ENCODE peak calls at places on chromosomes 13 and 19, in seven cellular contexts. K is brain microvascular endothelial cell, I is fibroblast of lung, X is ovary, N is GM12865, Q is bronchial epithelial cell, W is heart right ventricle. E is an unnamed sample.

GRCh38 chr13:98450495-98451167 is 126.3 kb downstream of the STK24 start:
- DNase-seq in I (no peak), W (peak; percentile 47), Q (no peak), K (no peak), N (no peak), X (no peak), E (no peak)

GRCh38 chr19:15640294-15640903 is at the start of gene CYP4F3:
- DNase-seq in I (no peak), X (peak; percentile 47), K (no peak), N (no peak), Q (peak; percentile 79), W (peak; percentile 43), E (no peak)

GRCh38 chr13:77448689-77449088 is 86.8 kb upstream of the SCEL start:
- DNase-seq in N (no peak), W (no peak), X (no peak), Q (no peak), I (no peak), K (no peak), E (no peak)

GRCh38 chr19:12733369-12733896 is 1.1 kb downstream of the TRIR start:
- DNase-seq in W (no peak), K (no peak), I (peak; percentile 45), N (peak; percentile 68), X (no peak), Q (peak; percentile 41), E (no peak)

GRCh38 chr19:38388310-38389100 is at the start of gene SPRED3:
- DNase-seq in I (peak; percentile 70), W (no peak), K (no peak), N (no peak), Q (no peak), X (peak; percentile 53), E (no peak)

GRCh38 chr13:39415403-39415802 is 187.6 kb downstream of the LHFPL6 start:
- DNase-seq in Q (peak; percentile 48), I (peak; percentile 62), N (peak; percentile 44), W (peak; percentile 69), X (peak; percentile 61), K (no peak), E (peak; percentile 12)

GRCh38 chr19:29104605-29105241 is 108.2 kb downstream of the UQCRFS1 start:
- DNase-seq in W (no peak), N (no peak), Q (no peak), K (no peak), I (no peak), X (peak; percentile 1), E (no peak)

GRCh38 chr13:49371943-49372636 is 71.8 kb downstream of the CAB39L start:
- DNase-seq in X (no peak), Q (no peak), I (no peak), N (peak; percentile 2), W (no peak), K (no peak), E (no peak)

GRCh38 chr19:4077800-4078683 is 11.3 kb upstream of the ZBTB7A start:
- DNase-seq in K (no peak), I (peak; percentile 33), X (peak; percentile 87), Q (no peak), N (peak; percentile 79), W (peak; percentile 88), E (no peak)

GRCh38 chr13:52882803-52883202 is 34.4 kb upstream of the PCDH8 start:
- DNase-seq in X (no peak), Q (no peak), N (no peak), K (no peak), I (no peak), W (no peak), E (no peak)

GRCh38 chr13:42028113-42028799 is 20.2 kb upstream of the DGKH start:
- DNase-seq in N (no peak), X (no peak), I (no peak), W (no peak), K (no peak), Q (no peak), E (no peak)

GRCh38 chr13:39867807-39868206 is 212.3 kb downstream of the COG6 start:
- DNase-seq in K (no peak), Q (no peak), I (no peak), W (no peak), N (no peak), X (no peak), E (no peak)

GRCh38 chr19:5145521-5146511 is 176.9 kb downstream of the KDM4B start:
- DNase-seq in K (no peak), N (no peak), W (no peak), X (no peak), I (no peak), Q (no peak), E (no peak)

GRCh38 chr19:17751103-17751911 is at the start of gene FCHO1:
- DNase-seq in W (peak; percentile 37), X (no peak), K (no peak), N (peak; percentile 96), Q (no peak), I (no peak), E (no peak)

GRCh38 chr13:102825921-102826706 is 19.7 kb upstream of the ERCC5 start:
- DNase-seq in I (peak; percentile 90), W (no peak), X (no peak), K (peak; percentile 59), Q (peak; percentile 96), N (no peak), E (peak; percentile 62)

GRCh38 chr13:106418556-106418955 is 116.9 kb downstream of the EFNB2 start:
- DNase-seq in I (peak; percentile 71), N (no peak), W (no peak), X (no peak), K (peak; percentile 25), Q (peak; percentile 45), E (peak; percentile 89)

GRCh38 chr19:38715540-38715939 is 28.7 kb downstream of the CAPN12 start:
- DNase-seq in N (no peak), W (peak; percentile 76), Q (no peak), X (no peak), K (no peak), I (no peak), E (no peak)

GRCh38 chr13:74444161-74444571 is 310.0 kb upstream of the KLF12 start:
- DNase-seq in Q (peak; percentile 92), W (no peak), I (no peak), N (no peak), X (no peak), K (no peak), E (no peak)

GRCh38 chr19:34731019-34731829 is 2.8 kb upstream of the ZNF181 start:
- DNase-seq in W (no peak), I (no peak), Q (no peak), K (no peak), N (no peak), X (peak; percentile 36), E (no peak)
- H3K4me3 ChIP-seq in W (no peak overlapping the region), I (no peak overlapping the region), Q (no peak overlapping the region), K (no peak overlapping the region), N (no peak overlapping the region), X (no peak overlapping the region), E (no peak overlapping the region)

DNA sequence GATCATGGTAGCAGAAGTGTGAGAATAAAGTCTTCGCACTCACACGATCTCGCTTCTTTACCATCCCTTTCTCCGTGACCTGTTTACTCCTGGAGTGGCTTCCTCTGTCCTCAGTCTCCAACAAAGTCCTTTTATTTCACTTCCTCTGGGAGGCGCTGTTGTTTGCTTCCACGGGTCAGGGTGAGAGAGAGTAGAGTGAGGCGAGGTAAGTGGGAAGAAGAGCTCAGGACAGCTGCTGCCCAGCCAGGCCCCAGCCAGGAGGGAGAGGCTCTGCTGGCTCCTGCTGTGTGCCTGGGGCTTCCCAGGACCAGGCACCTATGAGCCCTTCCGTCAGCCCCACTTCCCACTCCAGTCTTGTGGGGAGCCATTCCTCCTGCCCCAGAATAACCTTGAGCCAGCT is 242.1 kb downstream of the FGF9 start:
- DNase-seq in I (no peak), W (no peak), X (no peak), K (no peak), Q (no peak), N (peak; percentile 26), E (no peak)
- TF ChIP-seq CTCF in I (no peak), W (no peak), X (no peak), K (no peak), Q (no peak), N (peak; percentile 21), E (no peak)

DNA sequence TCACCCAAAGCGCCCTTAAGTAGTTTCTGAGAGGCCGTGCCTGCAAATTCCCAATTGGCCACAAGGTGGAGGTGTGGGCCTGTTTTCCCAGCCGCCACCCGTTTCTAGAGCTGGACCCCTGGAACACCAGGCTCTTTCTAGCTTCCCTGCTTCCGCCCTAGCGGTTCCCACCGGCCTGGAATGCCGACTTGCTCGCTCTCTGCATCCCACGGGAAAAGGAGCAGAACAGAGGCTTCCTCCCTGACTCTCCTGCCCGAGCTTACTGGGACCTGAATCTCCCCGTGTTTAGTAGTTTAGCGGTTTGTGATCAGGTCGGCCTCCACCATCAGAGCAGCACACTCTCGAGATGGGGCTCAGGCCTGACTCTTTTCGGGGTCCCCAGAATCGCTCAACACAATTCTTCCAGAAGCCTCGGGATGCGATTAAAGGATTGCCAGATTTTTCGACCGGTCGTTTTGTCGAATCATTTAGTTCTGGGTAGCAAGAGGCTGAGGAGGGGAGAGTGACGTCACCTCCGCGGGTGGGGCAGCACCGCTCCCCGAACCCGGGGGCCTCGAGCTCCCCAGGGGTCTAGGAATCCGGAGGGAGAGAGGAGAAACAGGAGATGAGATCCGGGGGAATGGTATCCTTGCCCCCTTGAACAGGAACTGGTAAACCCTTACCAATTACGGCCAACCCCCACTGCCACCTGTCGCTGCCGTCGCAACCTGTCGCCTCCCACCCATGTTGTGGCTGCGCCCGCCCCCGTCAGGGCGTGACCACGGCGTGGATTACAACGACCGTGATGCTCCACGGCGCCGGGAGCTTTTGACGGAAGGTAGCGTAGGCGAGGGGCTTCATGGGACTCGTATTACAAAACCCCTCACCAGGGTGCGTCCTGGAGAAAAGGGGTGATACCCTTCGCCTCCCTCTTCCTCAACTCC is 8.0 kb downstream of the NAPSA start:
- DNase-seq in N (peak; percentile 93), Q (peak; percentile 30), I (peak; percentile 46), X (peak; percentile 87), K (peak; percentile 69), W (peak; percentile 75), E (no peak)
- H3K4me3 ChIP-seq in N (peak overlapping the region; percentile 81), Q (peak overlapping the region; percentile 3), I (peak overlapping the region; percentile 55), X (peak overlapping the region; percentile 46), K (peak overlapping the region; percentile 44), W (peak overlapping the region; percentile 67), E (peak overlapping the region; percentile 20)

GRCh38 chr19:45103625-45104319 is 10.8 kb downstream of the PPP1R37 start:
- DNase-seq in K (no peak), N (no peak), Q (no peak), I (no peak), W (peak; percentile 34), X (no peak), E (no peak)
- TF ChIP-seq CTCF in K (peak; percentile 30), N (peak; percentile 16), Q (no peak), I (peak; percentile 2), W (no peak), X (no peak), E (no peak)

E was measured in HFF-Myc.